ENCODE peak calls at places on chromosome 11, in five cellular contexts. R is IMR-90; E is A673; O is activated effector memory CD4-positive, alpha-beta T cell treated with Interleukin-2 at 50 U/mL for 16 hours; H is nucleus accumbens. B is an unnamed sample.

GRCh38 chr11:60914620-60915249 is 777 bp downstream of the TMEM109 start:
- DNase-seq in R (peak; percentile 34), E (peak; percentile 41), O (peak; percentile 25), H (peak; percentile 63), B (peak; percentile 61)

GRCh38 chr11:64802370-64803162 is 448 bp downstream of the MAP4K2 start:
- DNase-seq in R (no peak), E (no peak), O (peak; percentile 32), H (no peak), B (peak; percentile 26)

GRCh38 chr11:35045219-35045819 is 93.7 kb upstream of the CD44 start:
- DNase-seq in R (no peak), E (no peak), O (peak; percentile 63), H (no peak), B (no peak)

GRCh38 chr11:68116892-68117435 is 4.2 kb downstream of the CHKA start:
- DNase-seq in R (no peak), E (no peak), O (no peak), H (no peak), B (no peak)

GRCh38 chr11:20156876-20157613 is 3.2 kb downstream of the DBX1 start:
- DNase-seq in R (no peak), E (no peak), O (peak; percentile 21), H (no peak), B (no peak)

GRCh38 chr11:67290801-67291200 is 1.7 kb downstream of the ANKRD13D start:
- DNase-seq in R (no peak), E (no peak), O (no peak), H (no peak), B (no peak)

GRCh38 chr11:68880851-68881250 is 22.8 kb downstream of the MRPL21 start:
- DNase-seq in R (no peak), E (no peak), O (no peak), H (no peak), B (no peak)

GRCh38 chr11:70503878-70504240 is 105.5 kb downstream of the CTTN start:
- DNase-seq in R (no peak), E (no peak), O (no peak), H (no peak), B (no peak)

GRCh38 chr11:9990221-9990973 is 303.6 kb downstream of the SBF2 start:
- DNase-seq in R (peak; percentile 37), E (no peak), O (no peak), H (no peak), B (peak; percentile 3)

GRCh38 chr11:67616431-67617242 is 9.9 kb downstream of the NDUFV1 start:
- DNase-seq in R (no peak), E (no peak), O (no peak), H (no peak), B (no peak)